ENCODE peak calls at places on chromosome X, in four cellular contexts. M is neuronal stem cell, I is trophoblast cell, J is H9. U is an unnamed sample.

GRCh38 chrX:18951032-18951431 is 32.9 kb downstream of the PHKA2 start:
- DNase-seq in J (no peak), I (no peak), M (no peak), U (peak; percentile 29)

GRCh38 chrX:135596495-135596894 is 76.0 kb downstream of the INTS6L start:
- DNase-seq in I (peak; percentile 38), M (peak; percentile 2), J (peak; percentile 66), U (peak; percentile 25)

GRCh38 chrX:134603806-134604700 is 54.2 kb downstream of the PLAC1 start:
- DNase-seq in M (no peak), I (peak; percentile 64), J (no peak), U (peak; percentile 78)

GRCh38 chrX:31397119-31397518 is 325.3 kb upstream of the FTHL17 start:
- DNase-seq in I (no peak), M (no peak), J (no peak), U (no peak)

GRCh38 chrX:37834937-37835336 is 12.4 kb downstream of the DYNLT3 start:
- DNase-seq in M (no peak), I (no peak), J (no peak), U (no peak)

GRCh38 chrX:19040373-19040772 is 56.5 kb upstream of the PHKA2 start:
- DNase-seq in M (no peak), I (no peak), J (no peak), U (no peak)

GRCh38 chrX:48736303-48736702 is 25.2 kb upstream of the GLOD5 start:
- DNase-seq in M (no peak), J (no peak), I (no peak), U (no peak)

GRCh38 chrX:18895157-18895952 is 88.6 kb downstream of the PHKA2 start:
- DNase-seq in I (peak; percentile 56), J (peak; percentile 24), M (no peak), U (no peak)

GRCh38 chrX:103774070-103774642 is 2.5 kb upstream of the PLP1 start:
- DNase-seq in M (no peak), I (no peak), J (peak; percentile 46), U (no peak)

GRCh38 chrX:23341452-23341851 is 6.8 kb downstream of the PTCHD1 start:
- DNase-seq in I (peak; percentile 15), J (peak; percentile 74), M (no peak), U (peak; percentile 90)

GRCh38 chrX:44585866-44586265 is 43.2 kb upstream of the FUNDC1 start:
- DNase-seq in I (no peak), M (no peak), J (no peak), U (no peak)

GRCh38 chrX:40058719-40059118 is 39.0 kb downstream of the BCOR start:
- DNase-seq in M (no peak), J (no peak), I (no peak), U (no peak)

GRCh38 chrX:153685751-153686676 is 1.7 kb upstream of the SLC6A8 start:
- DNase-seq in I (no peak), M (no peak), J (no peak), U (no peak)

GRCh38 chrX:18931972-18932371 is 51.9 kb downstream of the PHKA2 start:
- DNase-seq in M (peak; percentile 14), I (peak; percentile 57), J (no peak), U (peak; percentile 30)

GRCh38 chrX:56763556-56764152 is 34.6 kb downstream of the NBDY start:
- DNase-seq in M (no peak), J (peak; percentile 31), I (peak; percentile 89), U (no peak)

GRCh38 chrX:12563121-12563520 is 228.1 kb upstream of the PRPS2 start:
- DNase-seq in I (no peak), J (no peak), M (no peak), U (no peak)

GRCh38 chrX:110432066-110432465 is 73.4 kb downstream of the RTL9 start:
- DNase-seq in M (no peak), J (no peak), I (no peak), U (no peak)

GRCh38 chrX:28273751-28274150 is 292.5 kb upstream of the DCAF8L1 start:
- DNase-seq in I (no peak), M (no peak), J (no peak), U (peak; percentile 4)
- H2AK5ac ChIP-seq in I (no peak overlapping the region), M (no peak overlapping the region), J (no peak overlapping the region), U (no peak overlapping the region)

GRCh38 chrX:130896026-130896425 is 7.0 kb downstream of the ENOX2 start:
- DNase-seq in I (no peak), M (no peak), J (no peak), U (no peak)
- H3K27ac ChIP-seq in I (no peak overlapping the region), M (no peak overlapping the region), J (no peak overlapping the region), U (no peak overlapping the region)

GRCh38 chrX:3178329-3178728 is 137.1 kb downstream of the ARSF start:
- DNase-seq in M (no peak), J (no peak), I (no peak), U (no peak)
- H2BK5ac ChIP-seq in M (no peak overlapping the region), J (no peak overlapping the region), I (no peak overlapping the region), U (no peak overlapping the region)

GRCh38 chrX:150464001-150464400 is 100.9 kb downstream of the MAMLD1 start:
- DNase-seq in I (no peak), M (no peak), J (no peak), U (no peak)
- H2AK5ac ChIP-seq in I (no peak overlapping the region), M (no peak overlapping the region), J (no peak overlapping the region), U (no peak overlapping the region)

DNA sequence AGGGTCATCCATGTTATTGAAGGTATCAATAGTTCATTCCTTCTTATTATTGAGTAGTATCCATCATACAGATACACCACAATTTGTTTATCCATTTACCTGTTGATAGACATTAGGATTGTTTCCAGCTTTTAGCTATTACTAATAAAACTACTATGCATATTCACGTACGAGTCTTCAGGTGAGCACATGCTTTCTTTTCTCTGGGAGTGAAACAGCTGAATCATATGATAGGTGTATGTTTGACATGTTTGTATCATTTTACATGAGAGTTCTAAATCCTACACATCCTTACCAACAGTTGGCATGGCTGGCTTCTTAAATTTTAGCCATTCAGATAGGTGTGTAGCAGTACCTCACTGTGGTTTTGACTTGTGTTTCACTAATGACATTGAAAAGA is 556.6 kb upstream of the DIPK2B start:
- DNase-seq in I (no peak), M (no peak), J (no peak), U (no peak)
- H3K27ac ChIP-seq in I (no peak overlapping the region), M (no peak overlapping the region), J (no peak overlapping the region), U (no peak overlapping the region)

GRCh38 chrX:16185725-16186136 is 18.4 kb downstream of the MAGEB17 start:
- DNase-seq in I (no peak), J (no peak), M (no peak), U (peak; percentile 54)
- H2BK5ac ChIP-seq in I (peak overlapping the region; percentile 52), J (no peak overlapping the region), M (no peak overlapping the region), U (peak overlapping the region; percentile 95)

DNA sequence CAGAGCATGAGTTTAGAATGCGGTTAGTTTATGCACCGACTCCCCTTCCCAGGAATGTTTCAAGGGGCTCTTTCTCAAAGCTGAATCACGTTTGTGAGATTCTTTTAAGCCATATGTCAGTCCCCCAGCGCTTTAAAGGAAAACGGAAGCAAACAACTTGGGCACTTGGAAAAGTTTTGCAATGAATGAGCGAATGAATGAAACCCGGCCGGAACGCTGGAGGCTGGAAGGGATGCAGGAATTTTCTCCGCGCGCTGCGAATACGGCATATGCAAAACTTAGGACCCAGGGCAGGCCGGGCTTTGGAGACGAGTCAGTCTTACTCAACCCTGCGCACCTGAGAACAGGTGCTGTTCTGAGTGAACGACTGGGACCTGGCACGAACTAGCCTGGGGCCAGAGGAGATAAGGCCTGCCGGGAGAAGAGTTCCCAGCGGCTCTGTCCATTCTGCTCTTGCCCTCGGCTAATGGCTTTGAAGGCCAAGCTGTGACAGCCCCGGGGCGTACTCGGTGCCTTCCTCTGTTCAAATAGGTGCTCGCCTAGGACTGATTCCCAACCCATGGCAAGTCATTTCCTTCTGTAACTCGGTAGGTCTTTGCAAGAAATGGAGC is 763 bp upstream of the NRK start:
- DNase-seq in I (peak; percentile 95), M (no peak), J (peak; percentile 75), U (peak; percentile 86)
- H2AK5ac ChIP-seq in I (no peak overlapping the region), M (no peak overlapping the region), J (no peak overlapping the region), U (no peak overlapping the region)

GRCh38 chrX:154800508-154801207 is 4.6 kb downstream of the MPP1 start:
- DNase-seq in I (no peak), M (no peak), J (no peak), U (no peak)
- H3K27ac ChIP-seq in I (no peak overlapping the region), M (no peak overlapping the region), J (no peak overlapping the region), U (no peak overlapping the region)

DNA sequence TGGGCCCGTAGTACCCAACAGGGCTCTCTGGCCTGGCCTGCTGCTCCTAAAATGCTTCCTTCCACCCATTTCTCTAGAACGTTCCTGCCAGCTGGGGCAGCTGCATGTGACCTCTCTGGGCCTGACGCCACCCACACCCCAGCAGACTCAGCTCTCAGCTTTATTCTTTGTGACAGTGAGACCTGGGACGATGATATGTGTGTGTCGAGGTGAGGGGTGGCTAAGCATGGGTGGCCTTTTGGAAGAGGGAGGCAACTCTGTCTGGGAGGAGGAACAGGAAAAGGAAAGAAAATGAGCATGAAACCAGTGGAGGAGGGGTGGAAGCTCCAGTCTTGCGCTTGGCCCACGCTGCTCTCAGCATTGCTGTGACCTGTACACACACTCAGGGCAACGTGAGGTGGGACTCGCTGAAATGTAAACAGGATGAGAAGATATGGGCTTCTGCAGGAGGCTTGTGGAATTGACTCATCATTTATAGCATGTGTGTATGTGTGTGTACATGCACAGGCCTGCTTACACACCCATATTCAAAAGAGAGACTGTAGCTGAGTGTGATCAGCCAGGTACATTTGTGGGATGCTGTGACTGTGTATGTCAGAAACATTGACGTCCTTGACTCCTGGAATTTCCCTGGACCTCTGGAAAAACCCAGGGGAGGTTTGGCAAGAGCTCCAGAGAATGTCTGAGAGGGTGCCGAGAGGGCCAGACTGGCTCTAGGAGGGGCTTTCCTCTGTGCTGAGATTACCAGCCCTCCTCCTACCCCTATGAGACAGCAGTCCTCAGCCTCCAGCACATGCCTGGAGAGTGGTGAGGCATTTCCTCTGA is 137.9 kb downstream of the PJA1 start:
- DNase-seq in I (peak; percentile 88), M (no peak), J (no peak), U (no peak)
- H2BK5ac ChIP-seq in I (no peak overlapping the region), M (no peak overlapping the region), J (no peak overlapping the region), U (no peak overlapping the region)

GRCh38 chrX:136953867-136954787 is 73.6 kb upstream of the RBMX start:
- DNase-seq in M (peak; percentile 45), I (peak; percentile 73), J (peak; percentile 63), U (peak; percentile 68)
- H2AK5ac ChIP-seq in M (no peak overlapping the region), I (no peak overlapping the region), J (no peak overlapping the region), U (no peak overlapping the region)

U was measured in mesendoderm.